ENCODE peak calls at places on chromosomes 6 and 20, in four cellular contexts. K, V, O and D are unnamed samples. For H4K20me1, the result is how much of the 10 kb centered on the place peaks cover.

GRCh38 chr20:59146801-59147118 is 16.9 kb upstream of the ZNF831 start:
- DNase-seq in K (no peak), V (no peak), O (no peak), D (no peak)

GRCh38 chr20:63857751-63858392 is 3.4 kb upstream of the ABHD16B start:
- DNase-seq in K (no peak), V (no peak), O (peak), D (no peak)

GRCh38 chr6:12028194-12028593 is 16.1 kb downstream of the HIVEP1 start:
- DNase-seq in K (no peak), V (no peak), O (no peak), D (no peak)

GRCh38 chr6:64685401-64685800 is 1021.6 kb downstream of the EYS start:
- DNase-seq in K (no peak), V (no peak), O (no peak), D (peak)

GRCh38 chr6:33807606-33808005 is 3.8 kb upstream of the MLN start:
- DNase-seq in K (no peak), V (no peak), O (no peak), D (no peak)

GRCh38 chr6:137261393-137262154 is 42.4 kb upstream of the IFNGR1 start:
- DNase-seq in K (peak), V (peak), O (no peak), D (no peak)

GRCh38 chr6:152378154-152378553 is 259.0 kb downstream of the SYNE1 start:
- DNase-seq in K (no peak), V (peak), O (no peak), D (no peak)

GRCh38 chr6:7933794-7934193 is 23.2 kb upstream of the TXNDC5 start:
- DNase-seq in K (peak), V (no peak), O (no peak), D (no peak)

GRCh38 chr20:60993647-60994046 is 258.4 kb upstream of the CDH4 start:
- DNase-seq in K (no peak), V (no peak), O (peak), D (peak)

GRCh38 chr6:130115036-130115435 is 96.7 kb downstream of the L3MBTL3 start:
- DNase-seq in K (peak), V (no peak), O (no peak), D (no peak)

GRCh38 chr6:38114976-38115632 is 295.6 kb downstream of the ZFAND3 start:
- DNase-seq in K (no peak), V (no peak), O (no peak), D (no peak)

GRCh38 chr20:44495257-44495656 is 19.6 kb downstream of the TTPAL start:
- DNase-seq in K (no peak), V (peak), O (no peak), D (no peak)
- H3K4me2 ChIP-seq in K (no peak), V (no peak), O (no peak), D (no peak)

GRCh38 chr6:170051229-170052172 is 239.4 kb downstream of the DLL1 start:
- DNase-seq in K (no peak), V (no peak), O (no peak), D (no peak)
- TF ChIP-seq JUNB in K (no peak), V (no peak), O (no peak), D (no peak)

GRCh38 chr20:57409316-57409671 is 18.1 kb downstream of the RBM38 start:
- DNase-seq in K (no peak), V (no peak), O (no peak), D (no peak)
- H4K20me1 ChIP-seq in K (under half), V (under half), O (under half), D (under half)

GRCh38 chr6:50353603-50354002 is 303.9 kb upstream of the DEFB112 start:
- DNase-seq in K (no peak), V (no peak), O (no peak), D (peak)
- H3K4me2 ChIP-seq in K (no peak), V (no peak), O (no peak), D (no peak)

GRCh38 chr20:47535088-47535487 is 33.4 kb downstream of the NCOA3 start:
- DNase-seq in K (no peak), V (peak), O (peak), D (peak)
- TF ChIP-seq JUNB in K (no peak), V (no peak), O (no peak), D (no peak)